ENCODE peak calls at places on chromosome 9, in eight cellular contexts. K, E, Z, X, T, H, F and M are unnamed samples.

GRCh38 chr9:96484521-96484931 is 34.6 kb downstream of the HABP4 start:
- DNase-seq in T (no peak), Z (no peak), H (peak; percentile 14), K (no peak), X (no peak), F (no peak), E (no peak), M (no peak)

GRCh38 chr9:92242779-92243136 is 50.7 kb downstream of the IARS1 start:
- DNase-seq in K (no peak), X (no peak), F (no peak), H (no peak), T (no peak), Z (no peak), E (no peak), M (no peak)

GRCh38 chr9:109304350-109304749 is 16.5 kb downstream of the EPB41L4B start:
- DNase-seq in Z (no peak), K (no peak), F (no peak), T (no peak), E (no peak), X (no peak), H (no peak), M (no peak)

GRCh38 chr9:83646500-83647239 is 23.7 kb downstream of the IDNK start:
- DNase-seq in X (no peak), Z (no peak), T (no peak), F (no peak), K (no peak), H (no peak), E (no peak), M (no peak)

GRCh38 chr9:26292943-26293342 is 599.7 kb downstream of the CAAP1 start:
- DNase-seq in K (no peak), T (no peak), X (no peak), E (peak; percentile 50), Z (no peak), F (peak; percentile 48), H (no peak), M (peak; percentile 52)

GRCh38 chr9:116000748-116001329 is 152.8 kb upstream of the PAPPA start:
- DNase-seq in E (no peak), K (peak; percentile 26), F (no peak), T (no peak), H (no peak), Z (peak; percentile 32), X (peak; percentile 31), M (no peak)

GRCh38 chr9:137012694-137013570 is 15.1 kb downstream of the ABCA2 start:
- DNase-seq in H (no peak), T (no peak), X (no peak), F (no peak), E (no peak), Z (no peak), K (no peak), M (no peak)

GRCh38 chr9:77457916-77458592 is 190.1 kb downstream of the GNA14 start:
- DNase-seq in H (peak; percentile 69), F (peak; percentile 72), E (peak; percentile 78), X (peak; percentile 77), T (peak; percentile 52), K (peak; percentile 71), Z (peak; percentile 62), M (peak; percentile 87)

GRCh38 chr9:108521063-108521462 is 334.7 kb downstream of the ACTL7B start:
- DNase-seq in T (no peak), X (peak; percentile 62), K (no peak), F (peak; percentile 69), E (peak; percentile 77), H (no peak), Z (no peak), M (peak; percentile 73)

GRCh38 chr9:105673850-105674387 is 11.7 kb downstream of the TAL2 start:
- DNase-seq in F (no peak), T (no peak), X (no peak), K (no peak), H (no peak), Z (no peak), E (no peak), M (no peak)

GRCh38 chr9:105333811-105334210 is 89.4 kb downstream of the SLC44A1 start:
- DNase-seq in X (no peak), F (peak; percentile 76), Z (no peak), H (no peak), T (no peak), K (no peak), E (no peak), M (peak; percentile 57)

GRCh38 chr9:131254107-131254491 is 22.2 kb downstream of the FAM78A start:
- DNase-seq in Z (no peak), F (no peak), K (no peak), T (no peak), H (peak; percentile 59), X (no peak), E (no peak), M (no peak)

GRCh38 chr9:120942186-120943001 is 15.8 kb upstream of the TRAF1 start:
- DNase-seq in F (no peak), K (no peak), T (no peak), E (no peak), H (no peak), Z (no peak), X (no peak), M (no peak)

GRCh38 chr9:109887079-109887478 is 107.1 kb downstream of the PALM2AKAP2 start:
- DNase-seq in F (peak; percentile 93), K (no peak), T (no peak), Z (no peak), E (peak; percentile 38), H (no peak), X (peak; percentile 38), M (peak; percentile 86)

GRCh38 chr9:11821541-11821940 is 871.6 kb upstream of the TYRP1 start:
- DNase-seq in F (peak; percentile 1), E (no peak), T (no peak), H (no peak), K (no peak), Z (no peak), X (no peak), M (no peak)

GRCh38 chr9:130039504-130040147 is 3.4 kb downstream of the FNBP1 start:
- DNase-seq in Z (no peak), F (no peak), H (peak; percentile 59), K (no peak), E (no peak), X (no peak), T (no peak), M (no peak)

GRCh38 chr9:12666813-12667212 is 26.4 kb upstream of the TYRP1 start:
- DNase-seq in K (no peak), F (no peak), H (no peak), X (no peak), E (no peak), Z (no peak), T (no peak), M (no peak)

GRCh38 chr9:92790542-92791527 is 26.2 kb upstream of the BICD2 start:
- DNase-seq in T (peak; percentile 61), H (peak; percentile 88), Z (peak; percentile 81), X (peak; percentile 84), K (peak; percentile 81), F (peak; percentile 78), E (peak; percentile 92), M (peak; percentile 60)

GRCh38 chr9:16710888-16711287 is 159.6 kb downstream of the BNC2 start:
- DNase-seq in E (no peak), K (no peak), H (no peak), F (no peak), X (no peak), Z (no peak), T (no peak), M (no peak)

GRCh38 chr9:93658184-93658925 is 82.0 kb downstream of the PHF2 start:
- DNase-seq in H (no peak), X (no peak), E (no peak), Z (no peak), K (no peak), T (peak; percentile 3), F (no peak), M (no peak)

GRCh38 chr9:137295313-137296213 is 6.5 kb downstream of the NRARP start:
- DNase-seq in E (peak; percentile 80), X (peak; percentile 36), F (no peak), K (peak; percentile 84), T (no peak), H (peak; percentile 85), Z (peak; percentile 70), M (peak; percentile 60)

GRCh38 chr9:2662496-2662895 is 40.9 kb downstream of the VLDLR start:
- DNase-seq in H (no peak), T (no peak), K (peak; percentile 6), Z (no peak), X (peak; percentile 16), E (no peak), F (no peak), M (no peak)

GRCh38 chr9:4177970-4178758 is 121.7 kb downstream of the GLIS3 start:
- DNase-seq in F (no peak), H (no peak), E (no peak), X (no peak), Z (no peak), T (no peak), K (no peak), M (no peak)

GRCh38 chr9:138044485-138045383 is 167.2 kb downstream of the CACNA1B start:
- DNase-seq in H (no peak), T (no peak), X (no peak), F (no peak), K (no peak), Z (no peak), E (no peak), M (no peak)

GRCh38 chr9:104463864-104464263 is 40.2 kb upstream of the OR13F1 start:
- DNase-seq in Z (no peak), F (no peak), T (no peak), E (no peak), X (no peak), H (no peak), K (no peak), M (no peak)

DNA sequence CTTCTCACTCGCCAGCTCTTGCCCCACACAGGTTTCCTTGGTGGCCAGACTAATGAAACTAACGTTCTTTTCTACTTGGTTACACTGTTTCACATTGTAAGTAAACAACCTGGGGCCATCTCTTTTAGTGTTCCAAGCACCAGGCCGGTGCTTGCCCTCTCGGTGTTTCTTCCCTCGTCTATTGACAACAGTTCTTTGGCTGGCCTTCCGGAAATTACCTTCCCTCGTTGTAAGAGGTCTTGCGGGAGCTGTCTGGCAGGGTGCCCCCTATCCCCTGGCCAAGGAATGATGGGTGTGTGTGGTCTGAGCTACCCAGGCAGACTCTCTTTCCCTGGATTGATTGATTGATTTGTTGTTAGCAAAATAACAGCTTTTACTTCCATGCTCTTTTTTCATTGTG is 918 bp upstream of the MYMK start:
- DNase-seq in F (no peak), Z (no peak), X (no peak), H (no peak), T (no peak), E (no peak), K (no peak), M (no peak)
- TF ChIP-seq CTCF in F (no peak), Z (no peak), X (no peak), H (no peak), T (no peak), E (no peak), K (no peak), M (no peak)

GRCh38 chr9:87685871-87686519 is 39.9 kb upstream of the CTSL start:
- DNase-seq in X (peak; percentile 24), H (no peak), K (no peak), E (no peak), F (peak; percentile 14), T (no peak), Z (no peak), M (peak; percentile 43)
- TF ChIP-seq CTCF in X (no peak), H (no peak), K (no peak), E (no peak), F (no peak), T (no peak), Z (no peak), M (no peak)

GRCh38 chr9:15501179-15501578 is 9.6 kb downstream of the PSIP1 start:
- DNase-seq in H (no peak), X (no peak), F (peak; percentile 2), K (no peak), T (no peak), Z (no peak), E (no peak), M (no peak)
- TF ChIP-seq CTCF in H (no peak), X (peak; percentile 18), F (no peak), K (no peak), T (no peak), Z (no peak), E (no peak), M (no peak)

GRCh38 chr9:89919171-89919681 is 314.4 kb downstream of the GADD45G start:
- DNase-seq in F (no peak), T (no peak), X (no peak), K (peak; percentile 47), H (peak; percentile 47), E (no peak), Z (no peak), M (no peak)
- TF ChIP-seq CTCF in F (no peak), T (no peak), X (no peak), K (peak; percentile 17), H (peak; percentile 29), E (no peak), Z (no peak), M (no peak)